ENCODE peak calls at places on chromosomes 6 and 20, in eight cellular contexts. One of them, this sample, is unnamed.

GRCh38 chr20:53828673-53829085 is 235.0 kb upstream of the ZNF217 start:
- DNase-seq in K562: peak
- DNase-seq in OCI-LY7: peak
- DNase-seq in astrocyte of the spinal cord: peak
- DNase-seq in T-helper 9 cell: no peak
- DNase-seq in nephron progenitor cell: no peak
- DNase-seq in activated CD4-positive, alpha-beta T cell treated with anti-CD3 and anti-CD28 coated beads, Interleukin-2, amount 10 ng/mL, durations not matched to agents 7 days and 5 days: no peak
- DNase-seq in GM06990: no peak
- DNase-seq in this sample: peak

GRCh38 chr20:34515484-34516037 is 661 bp upstream of the DYNLRB1 start:
- DNase-seq in K562: peak
- DNase-seq in OCI-LY7: peak
- DNase-seq in astrocyte of the spinal cord: peak
- DNase-seq in T-helper 9 cell: peak
- DNase-seq in nephron progenitor cell: peak
- DNase-seq in activated CD4-positive, alpha-beta T cell treated with anti-CD3 and anti-CD28 coated beads, Interleukin-2, amount 10 ng/mL, durations not matched to agents 7 days and 5 days: peak
- DNase-seq in GM06990: peak
- DNase-seq in this sample: peak

GRCh38 chr6:151160869-151161268 is 78.9 kb upstream of the AKAP12 start:
- DNase-seq in K562: no peak
- DNase-seq in OCI-LY7: no peak
- DNase-seq in astrocyte of the spinal cord: no peak
- DNase-seq in T-helper 9 cell: no peak
- DNase-seq in nephron progenitor cell: peak
- DNase-seq in activated CD4-positive, alpha-beta T cell treated with anti-CD3 and anti-CD28 coated beads, Interleukin-2, amount 10 ng/mL, durations not matched to agents 7 days and 5 days: no peak
- DNase-seq in GM06990: no peak
- DNase-seq in this sample: no peak

GRCh38 chr6:34543421-34543820 is 12.7 kb downstream of the SPDEF start:
- DNase-seq in K562: no peak
- DNase-seq in OCI-LY7: no peak
- DNase-seq in astrocyte of the spinal cord: peak
- DNase-seq in T-helper 9 cell: no peak
- DNase-seq in nephron progenitor cell: no peak
- DNase-seq in activated CD4-positive, alpha-beta T cell treated with anti-CD3 and anti-CD28 coated beads, Interleukin-2, amount 10 ng/mL, durations not matched to agents 7 days and 5 days: no peak
- DNase-seq in GM06990: no peak
- DNase-seq in this sample: peak

GRCh38 chr6:71392286-71392685 is 103.7 kb downstream of the OGFRL1 start:
- DNase-seq in K562: no peak
- DNase-seq in OCI-LY7: no peak
- DNase-seq in astrocyte of the spinal cord: no peak
- DNase-seq in T-helper 9 cell: no peak
- DNase-seq in nephron progenitor cell: no peak
- DNase-seq in activated CD4-positive, alpha-beta T cell treated with anti-CD3 and anti-CD28 coated beads, Interleukin-2, amount 10 ng/mL, durations not matched to agents 7 days and 5 days: no peak
- DNase-seq in GM06990: no peak
- DNase-seq in this sample: no peak

GRCh38 chr20:62716198-62716940 is 7.7 kb downstream of the NTSR1 start:
- DNase-seq in K562: no peak
- DNase-seq in OCI-LY7: no peak
- DNase-seq in astrocyte of the spinal cord: no peak
- DNase-seq in T-helper 9 cell: peak
- DNase-seq in nephron progenitor cell: no peak
- DNase-seq in activated CD4-positive, alpha-beta T cell treated with anti-CD3 and anti-CD28 coated beads, Interleukin-2, amount 10 ng/mL, durations not matched to agents 7 days and 5 days: peak
- DNase-seq in GM06990: no peak
- DNase-seq in this sample: no peak

GRCh38 chr20:846894-847278 is 13.4 kb downstream of the FAM110A start:
- DNase-seq in K562: no peak
- DNase-seq in OCI-LY7: peak
- DNase-seq in astrocyte of the spinal cord: no peak
- DNase-seq in T-helper 9 cell: peak
- DNase-seq in nephron progenitor cell: no peak
- DNase-seq in activated CD4-positive, alpha-beta T cell treated with anti-CD3 and anti-CD28 coated beads, Interleukin-2, amount 10 ng/mL, durations not matched to agents 7 days and 5 days: peak
- DNase-seq in GM06990: peak
- DNase-seq in this sample: no peak

GRCh38 chr6:105077592-105078463 is 102.0 kb downstream of the POPDC3 start:
- DNase-seq in K562: peak
- DNase-seq in OCI-LY7: peak
- DNase-seq in astrocyte of the spinal cord: peak
- DNase-seq in T-helper 9 cell: no peak
- DNase-seq in nephron progenitor cell: no peak
- DNase-seq in activated CD4-positive, alpha-beta T cell treated with anti-CD3 and anti-CD28 coated beads, Interleukin-2, amount 10 ng/mL, durations not matched to agents 7 days and 5 days: peak
- DNase-seq in GM06990: no peak
- DNase-seq in this sample: peak

GRCh38 chr6:150195996-150196417 is 53.2 kb downstream of the PPP1R14C start:
- DNase-seq in K562: no peak
- DNase-seq in OCI-LY7: no peak
- DNase-seq in astrocyte of the spinal cord: no peak
- DNase-seq in T-helper 9 cell: no peak
- DNase-seq in nephron progenitor cell: peak
- DNase-seq in activated CD4-positive, alpha-beta T cell treated with anti-CD3 and anti-CD28 coated beads, Interleukin-2, amount 10 ng/mL, durations not matched to agents 7 days and 5 days: no peak
- DNase-seq in GM06990: no peak
- DNase-seq in this sample: no peak

GRCh38 chr6:63441266-63441956 is 121.6 kb upstream of the LGSN start:
- DNase-seq in K562: peak
- DNase-seq in OCI-LY7: peak
- DNase-seq in astrocyte of the spinal cord: no peak
- DNase-seq in T-helper 9 cell: no peak
- DNase-seq in nephron progenitor cell: no peak
- DNase-seq in activated CD4-positive, alpha-beta T cell treated with anti-CD3 and anti-CD28 coated beads, Interleukin-2, amount 10 ng/mL, durations not matched to agents 7 days and 5 days: no peak
- DNase-seq in GM06990: no peak
- DNase-seq in this sample: no peak